ENCODE peak calls at places on chromosomes 12 and 14, in six cellular contexts. L is endodermal cell, U is heart left ventricle, F is GM12878, H is HCT116, S is endothelial cell. D is an unnamed sample.

GRCh38 chr14:23023500-23024152 is 11.1 kb downstream of the PSMB5 start:
- DNase-seq in L (no peak), U (no peak), F (no peak), H (no peak), S (no peak), D (no peak)

GRCh38 chr12:71626768-71627167 is 36.9 kb downstream of the ZFC3H1 start:
- DNase-seq in L (no peak), U (no peak), F (no peak), H (no peak), S (no peak), D (no peak)

GRCh38 chr14:102501751-102502315 is 7.7 kb downstream of the ANKRD9 start:
- DNase-seq in L (peak), U (peak), F (no peak), H (no peak), S (no peak), D (no peak)

GRCh38 chr12:83843531-83843930 is 1069.1 kb downstream of the SLC6A15 start:
- DNase-seq in L (no peak), U (no peak), F (no peak), H (no peak), S (no peak), D (no peak)

GRCh38 chr14:85247071-85247470 is 282.9 kb upstream of the FLRT2 start:
- DNase-seq in L (no peak), U (no peak), F (no peak), H (no peak), S (no peak), D (no peak)

GRCh38 chr14:65444230-65444629 is 31.7 kb downstream of the FUT8 start:
- DNase-seq in L (no peak), U (no peak), F (no peak), H (no peak), S (no peak), D (no peak)

GRCh38 chr14:68268719-68269118 is 449.1 kb downstream of the RAD51B start:
- DNase-seq in L (no peak), U (no peak), F (no peak), H (no peak), S (no peak), D (no peak)

GRCh38 chr12:94973202-94973601 is 30.3 kb downstream of the NDUFA12 start:
- DNase-seq in L (no peak), U (no peak), F (no peak), H (no peak), S (no peak), D (no peak)

GRCh38 chr12:88579572-88579940 is 715 bp downstream of the KITLG start:
- DNase-seq in L (peak), U (peak), F (no peak), H (no peak), S (peak), D (peak)

GRCh38 chr14:101843665-101844064 is 82.2 kb downstream of the PPP2R5C start:
- DNase-seq in L (no peak), U (no peak), F (peak), H (no peak), S (no peak), D (no peak)

GRCh38 chr14:54782803-54783659 is 119.6 kb downstream of the GCH1 start:
- DNase-seq in L (peak), U (no peak), F (no peak), H (no peak), S (peak), D (peak)

GRCh38 chr12:26524862-26525465 is 308.0 kb downstream of the ITPR2 start:
- DNase-seq in L (peak), U (no peak), F (no peak), H (peak), S (no peak), D (no peak)

GRCh38 chr12:111441107-111441928 is 35.6 kb downstream of the SH2B3 start:
- DNase-seq in L (peak), U (peak), F (no peak), H (no peak), S (no peak), D (no peak)

GRCh38 chr14:105528859-105529505 is 2.6 kb downstream of the TMEM121 start:
- DNase-seq in L (no peak), U (no peak), F (no peak), H (no peak), S (no peak), D (peak)

GRCh38 chr12:51395283-51396230 is 4.4 kb upstream of the GALNT6 start:
- DNase-seq in L (peak), U (no peak), F (peak), H (no peak), S (no peak), D (no peak)

GRCh38 chr14:101704140-101704539 is 57.4 kb upstream of the PPP2R5C start:
- DNase-seq in L (no peak), U (no peak), F (no peak), H (no peak), S (no peak), D (no peak)

GRCh38 chr14:29216316-29216715 is 449.7 kb downstream of the FOXG1 start:
- DNase-seq in L (no peak), U (no peak), F (no peak), H (no peak), S (no peak), D (no peak)

DNA sequence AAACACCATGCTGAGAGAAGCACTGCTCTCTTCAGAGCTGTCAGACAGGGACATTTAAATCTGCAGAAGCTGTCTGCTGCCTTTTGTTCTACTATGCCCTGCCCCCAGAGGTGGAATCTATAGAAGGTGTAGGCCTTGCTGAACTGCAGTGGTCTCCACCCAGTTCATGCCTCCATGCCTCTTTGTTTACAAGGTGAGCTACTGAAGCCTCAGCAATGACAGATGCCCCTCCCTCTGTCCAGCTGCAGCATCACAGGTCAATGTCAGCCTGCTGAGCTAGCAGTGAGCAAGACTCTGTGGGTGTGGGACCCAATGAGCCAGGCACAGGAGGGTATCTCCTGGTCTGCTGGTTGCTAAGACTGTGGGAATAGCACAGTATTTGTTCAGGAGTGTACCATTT is 25.4 kb upstream of the CCDC198 start:
- DNase-seq in L (no peak), U (no peak), F (no peak), H (no peak), S (no peak), D (no peak)
- TF ChIP-seq CTCF in L (no peak), U (no peak), F (no peak), H (no peak), S (no peak), D (no peak)

DNA sequence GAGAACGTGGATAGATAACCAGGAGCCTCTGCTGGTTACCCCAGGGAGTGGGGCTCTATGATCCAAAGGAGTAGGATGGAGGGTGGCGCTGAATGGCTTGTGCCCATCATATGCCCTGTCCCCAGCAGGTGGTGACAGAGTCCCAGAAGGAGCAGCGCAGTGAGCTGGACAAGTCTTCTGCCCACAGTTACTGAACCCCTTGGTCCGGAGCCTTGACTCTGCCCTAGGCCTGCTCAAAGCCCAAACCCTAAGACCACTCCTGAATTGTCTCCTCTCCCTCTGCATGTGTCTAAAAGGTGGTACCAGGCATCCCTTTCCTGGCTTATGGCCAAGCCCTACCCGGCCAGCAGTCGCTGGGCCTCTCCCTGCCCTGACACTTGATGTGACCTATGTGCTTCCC is 3.2 kb downstream of the PRPH start:
- DNase-seq in L (no peak), U (no peak), F (no peak), H (no peak), S (no peak), D (no peak)
- TF ChIP-seq CTCF in L (no peak), U (peak), F (peak), H (peak), S (no peak), D (no peak)

DNA sequence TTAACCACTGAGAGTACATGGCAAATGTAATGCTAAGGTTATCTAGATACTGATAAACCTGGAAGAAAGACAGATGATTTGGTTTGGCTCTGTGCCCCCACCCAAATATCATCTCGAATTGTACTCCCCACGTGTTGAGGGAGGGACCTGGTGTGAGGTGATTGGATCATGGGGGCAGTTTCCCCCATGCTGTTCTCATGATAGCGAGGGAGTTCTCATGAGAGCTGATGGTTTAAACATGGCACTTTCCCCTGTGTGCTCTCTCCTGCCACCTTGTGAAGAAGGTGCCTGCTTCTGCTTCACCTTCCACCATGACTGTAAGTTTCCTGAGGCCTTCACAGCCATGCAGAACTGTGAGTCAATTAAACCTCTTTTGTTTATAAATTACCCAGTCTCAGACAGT is 14.2 kb downstream of the NOXRED1 start:
- DNase-seq in L (peak), U (no peak), F (no peak), H (peak), S (peak), D (no peak)
- TF ChIP-seq CTCF in L (peak), U (peak), F (no peak), H (peak), S (no peak), D (no peak)

GRCh38 chr14:91323671-91324605 is 79.4 kb upstream of the GPR68 start:
- DNase-seq in L (peak), U (peak), F (peak), H (peak), S (peak), D (peak)
- TF ChIP-seq CTCF in L (peak), U (peak), F (peak), H (peak), S (peak), D (peak)

DNA sequence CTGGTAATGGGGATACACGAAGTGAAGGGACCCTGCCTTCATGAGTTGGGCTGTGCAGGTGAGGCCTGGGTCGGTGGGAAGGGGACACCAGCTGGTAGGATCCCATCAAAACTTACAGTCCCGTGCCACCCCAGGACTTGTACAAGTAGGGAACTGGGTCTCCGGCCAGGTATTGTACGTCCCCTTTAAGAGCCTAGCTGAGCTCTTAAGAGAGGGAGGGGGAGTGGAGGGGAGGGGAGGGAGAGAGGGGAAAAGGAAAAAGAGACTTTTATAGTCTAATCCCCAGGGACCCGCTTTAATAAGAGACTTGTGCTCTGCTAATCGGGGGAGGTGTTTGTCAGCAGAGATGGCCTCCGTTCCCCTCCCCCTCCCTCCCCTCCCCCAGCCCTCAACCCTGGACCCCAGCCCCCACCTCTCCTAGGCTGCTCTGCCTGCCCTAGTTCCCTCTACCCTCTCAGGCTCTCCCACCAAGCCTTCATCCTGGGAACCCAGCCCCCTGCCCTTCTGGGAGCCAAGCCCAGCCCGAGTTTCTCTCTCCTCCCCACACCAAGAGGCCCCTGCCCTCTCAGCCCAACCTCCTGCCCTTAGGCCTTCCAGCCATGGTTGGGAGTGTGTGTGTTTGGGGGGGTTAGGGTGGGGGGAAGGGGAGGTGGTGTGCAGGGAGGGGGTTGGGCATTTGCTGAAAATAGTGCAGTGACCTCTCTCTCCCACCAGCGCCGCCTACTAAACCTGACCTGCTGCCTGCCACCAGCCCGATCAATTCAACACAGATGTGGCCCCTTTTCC is 2.6 kb downstream of the GDF11 start:
- DNase-seq in L (peak), U (no peak), F (no peak), H (no peak), S (peak), D (no peak)
- TF ChIP-seq CTCF in L (peak), U (no peak), F (no peak), H (no peak), S (no peak), D (no peak)

DNA sequence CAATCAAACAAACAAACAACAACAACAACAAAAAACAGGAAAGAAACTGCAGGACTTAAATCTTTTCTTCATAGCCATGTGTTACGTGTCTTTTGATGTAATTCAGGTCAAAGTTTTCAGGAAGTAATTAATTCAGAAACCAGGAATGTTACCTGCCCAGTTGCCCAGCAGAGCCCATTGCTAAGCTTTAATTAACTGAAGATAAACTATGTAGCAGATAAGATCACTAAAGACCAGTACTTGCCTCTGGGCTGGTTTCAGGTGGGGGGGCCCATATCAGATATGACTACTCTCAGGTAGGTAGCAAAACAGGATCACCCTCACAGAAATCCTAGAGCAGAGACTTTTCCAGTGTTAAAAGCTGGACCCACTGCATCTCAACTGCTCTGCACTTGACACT is 69.2 kb downstream of the LIN7A start:
- DNase-seq in L (no peak), U (no peak), F (no peak), H (no peak), S (no peak), D (no peak)
- TF ChIP-seq CTCF in L (no peak), U (no peak), F (no peak), H (no peak), S (no peak), D (no peak)

D was measured in lower lobe of right lung.